ENCODE peak calls at places on chromosomes 1 and 21, in eight cellular contexts. One of them, this sample, is unnamed.

GRCh38 chr1:58919986-58920376 is 136.1 kb upstream of the JUN start:
- DNase-seq in Caco-2: no peak
- DNase-seq in HFF-Myc: no peak
- DNase-seq in pancreas: no peak
- DNase-seq in lung: no peak
- DNase-seq in RWPE1: no peak
- DNase-seq in suprapubic skin: no peak
- DNase-seq in tibial nerve: no peak
- DNase-seq in this sample: no peak

GRCh38 chr1:156390409-156391144 is 21.6 kb downstream of the RHBG start:
- DNase-seq in Caco-2: no peak
- DNase-seq in HFF-Myc: no peak
- DNase-seq in pancreas: no peak
- DNase-seq in lung: no peak
- DNase-seq in RWPE1: no peak
- DNase-seq in suprapubic skin: no peak
- DNase-seq in tibial nerve: no peak
- DNase-seq in this sample: no peak

GRCh38 chr1:119713039-119713537 is 1.4 kb downstream of the PHGDH start:
- DNase-seq in Caco-2: no peak
- DNase-seq in HFF-Myc: no peak
- DNase-seq in pancreas: no peak
- DNase-seq in lung: no peak
- DNase-seq in RWPE1: no peak
- DNase-seq in suprapubic skin: no peak
- DNase-seq in tibial nerve: no peak
- DNase-seq in this sample: no peak

GRCh38 chr21:42238185-42238934 is 19.4 kb downstream of the ABCG1 start:
- DNase-seq in Caco-2: no peak
- DNase-seq in HFF-Myc: no peak
- DNase-seq in pancreas: peak
- DNase-seq in lung: no peak
- DNase-seq in RWPE1: no peak
- DNase-seq in suprapubic skin: no peak
- DNase-seq in tibial nerve: no peak
- DNase-seq in this sample: no peak

GRCh38 chr21:44581158-44581557 is 754 bp upstream of the KRTAP10-5 start:
- DNase-seq in Caco-2: no peak
- DNase-seq in HFF-Myc: no peak
- DNase-seq in pancreas: no peak
- DNase-seq in lung: no peak
- DNase-seq in RWPE1: no peak
- DNase-seq in suprapubic skin: no peak
- DNase-seq in tibial nerve: no peak
- DNase-seq in this sample: no peak

GRCh38 chr1:30267856-30268255 is 455.5 kb downstream of the MATN1 start:
- DNase-seq in Caco-2: no peak
- DNase-seq in HFF-Myc: no peak
- DNase-seq in pancreas: no peak
- DNase-seq in lung: no peak
- DNase-seq in RWPE1: no peak
- DNase-seq in suprapubic skin: no peak
- DNase-seq in tibial nerve: no peak
- DNase-seq in this sample: peak

GRCh38 chr1:94668528-94668927 is 127.0 kb upstream of the F3 start:
- DNase-seq in Caco-2: no peak
- DNase-seq in HFF-Myc: no peak
- DNase-seq in pancreas: no peak
- DNase-seq in lung: peak
- DNase-seq in RWPE1: no peak
- DNase-seq in suprapubic skin: no peak
- DNase-seq in tibial nerve: no peak
- DNase-seq in this sample: no peak

GRCh38 chr1:157181790-157182189 is 43.6 kb upstream of the ETV3 start:
- DNase-seq in Caco-2: no peak
- DNase-seq in HFF-Myc: no peak
- DNase-seq in pancreas: no peak
- DNase-seq in lung: no peak
- DNase-seq in RWPE1: no peak
- DNase-seq in suprapubic skin: no peak
- DNase-seq in tibial nerve: no peak
- DNase-seq in this sample: no peak

GRCh38 chr1:103284270-103284669 is 175.9 kb upstream of the COL11A1 start:
- DNase-seq in Caco-2: no peak
- DNase-seq in HFF-Myc: no peak
- DNase-seq in pancreas: no peak
- DNase-seq in lung: no peak
- DNase-seq in RWPE1: no peak
- DNase-seq in suprapubic skin: no peak
- DNase-seq in tibial nerve: no peak
- DNase-seq in this sample: no peak

GRCh38 chr1:94856868-94857267 is 36.7 kb downstream of the SLC44A3 start:
- DNase-seq in Caco-2: no peak
- DNase-seq in HFF-Myc: no peak
- DNase-seq in pancreas: no peak
- DNase-seq in lung: no peak
- DNase-seq in RWPE1: no peak
- DNase-seq in suprapubic skin: no peak
- DNase-seq in tibial nerve: no peak
- DNase-seq in this sample: no peak

GRCh38 chr1:34781844-34782391 is 904 bp downstream of the GJB3 start:
- DNase-seq in Caco-2: no peak
- DNase-seq in HFF-Myc: no peak
- DNase-seq in pancreas: no peak
- DNase-seq in lung: no peak
- DNase-seq in RWPE1: peak
- DNase-seq in suprapubic skin: peak
- DNase-seq in tibial nerve: no peak
- DNase-seq in this sample: no peak

GRCh38 chr1:55154616-55155015 is 60.5 kb downstream of the USP24 start:
- DNase-seq in Caco-2: no peak
- DNase-seq in HFF-Myc: no peak
- DNase-seq in pancreas: no peak
- DNase-seq in lung: no peak
- DNase-seq in RWPE1: no peak
- DNase-seq in suprapubic skin: no peak
- DNase-seq in tibial nerve: no peak
- DNase-seq in this sample: no peak

GRCh38 chr1:22100168-22100567 is 42.7 kb downstream of the WNT4 start:
- DNase-seq in Caco-2: no peak
- DNase-seq in HFF-Myc: no peak
- DNase-seq in pancreas: no peak
- DNase-seq in lung: no peak
- DNase-seq in RWPE1: no peak
- DNase-seq in suprapubic skin: no peak
- DNase-seq in tibial nerve: no peak
- DNase-seq in this sample: no peak

GRCh38 chr1:170044187-170044586 is 30.3 kb downstream of the KIFAP3 start:
- DNase-seq in Caco-2: no peak
- DNase-seq in HFF-Myc: no peak
- DNase-seq in pancreas: no peak
- DNase-seq in lung: no peak
- DNase-seq in RWPE1: no peak
- DNase-seq in suprapubic skin: no peak
- DNase-seq in tibial nerve: no peak
- DNase-seq in this sample: no peak

GRCh38 chr1:21289700-21290545 is at the start of gene ECE1:
- DNase-seq in Caco-2: peak
- DNase-seq in HFF-Myc: no peak
- DNase-seq in pancreas: peak
- DNase-seq in lung: peak
- DNase-seq in RWPE1: peak
- DNase-seq in suprapubic skin: no peak
- DNase-seq in tibial nerve: no peak
- DNase-seq in this sample: no peak

GRCh38 chr1:71228727-71229371 is 148.0 kb upstream of the ZRANB2 start:
- DNase-seq in Caco-2: no peak
- DNase-seq in HFF-Myc: no peak
- DNase-seq in pancreas: no peak
- DNase-seq in lung: no peak
- DNase-seq in RWPE1: no peak
- DNase-seq in suprapubic skin: no peak
- DNase-seq in tibial nerve: no peak
- DNase-seq in this sample: no peak

GRCh38 chr1:174217787-174218574 is 58.7 kb downstream of the RABGAP1L start:
- DNase-seq in Caco-2: no peak
- DNase-seq in HFF-Myc: peak
- DNase-seq in pancreas: no peak
- DNase-seq in lung: no peak
- DNase-seq in RWPE1: no peak
- DNase-seq in suprapubic skin: no peak
- DNase-seq in tibial nerve: no peak
- DNase-seq in this sample: no peak

GRCh38 chr1:205410581-205411298 is 11.1 kb downstream of the LEMD1 start:
- DNase-seq in Caco-2: no peak
- DNase-seq in HFF-Myc: no peak
- DNase-seq in pancreas: no peak
- DNase-seq in lung: no peak
- DNase-seq in RWPE1: peak
- DNase-seq in suprapubic skin: no peak
- DNase-seq in tibial nerve: no peak
- DNase-seq in this sample: no peak

GRCh38 chr1:1434131-1434811 is 1.2 kb upstream of the VWA1 start:
- DNase-seq in Caco-2: no peak
- DNase-seq in HFF-Myc: no peak
- DNase-seq in pancreas: peak
- DNase-seq in lung: peak
- DNase-seq in RWPE1: no peak
- DNase-seq in suprapubic skin: no peak
- DNase-seq in tibial nerve: peak
- DNase-seq in this sample: no peak

GRCh38 chr1:201171063-201172036 is 17.1 kb upstream of the TMEM9 start:
- DNase-seq in Caco-2: peak
- DNase-seq in HFF-Myc: no peak
- DNase-seq in pancreas: peak
- DNase-seq in lung: no peak
- DNase-seq in RWPE1: no peak
- DNase-seq in suprapubic skin: peak
- DNase-seq in tibial nerve: no peak
- DNase-seq in this sample: no peak

GRCh38 chr1:94475232-94475631 is 57.0 kb downstream of the ABCD3 start:
- DNase-seq in Caco-2: no peak
- DNase-seq in HFF-Myc: no peak
- DNase-seq in pancreas: no peak
- DNase-seq in lung: no peak
- DNase-seq in RWPE1: no peak
- DNase-seq in suprapubic skin: no peak
- DNase-seq in tibial nerve: no peak
- DNase-seq in this sample: no peak

GRCh38 chr21:19489930-19490329 is 1086.3 kb upstream of the TMPRSS15 start:
- DNase-seq in Caco-2: no peak
- DNase-seq in HFF-Myc: no peak
- DNase-seq in pancreas: no peak
- DNase-seq in lung: no peak
- DNase-seq in RWPE1: no peak
- DNase-seq in suprapubic skin: no peak
- DNase-seq in tibial nerve: no peak
- DNase-seq in this sample: no peak

GRCh38 chr1:64823691-64824476 is 79.0 kb downstream of the RAVER2 start:
- DNase-seq in Caco-2: peak
- DNase-seq in HFF-Myc: peak
- DNase-seq in pancreas: peak
- DNase-seq in lung: peak
- DNase-seq in RWPE1: peak
- DNase-seq in suprapubic skin: no peak
- DNase-seq in tibial nerve: peak
- DNase-seq in this sample: no peak

GRCh38 chr1:227459326-227459841 is 104.0 kb upstream of the ZNF678 start:
- DNase-seq in Caco-2: no peak
- DNase-seq in HFF-Myc: no peak
- DNase-seq in pancreas: no peak
- DNase-seq in lung: no peak
- DNase-seq in RWPE1: no peak
- DNase-seq in suprapubic skin: no peak
- DNase-seq in tibial nerve: no peak
- DNase-seq in this sample: no peak

GRCh38 chr1:228085287-228085926 is 2.9 kb downstream of the ARF1 start:
- DNase-seq in Caco-2: peak
- DNase-seq in HFF-Myc: no peak
- DNase-seq in pancreas: no peak
- DNase-seq in lung: no peak
- DNase-seq in RWPE1: no peak
- DNase-seq in suprapubic skin: no peak
- DNase-seq in tibial nerve: no peak
- DNase-seq in this sample: peak

GRCh38 chr1:43729816-43730463 is 22.6 kb downstream of the ST3GAL3 start:
- DNase-seq in Caco-2: no peak
- DNase-seq in HFF-Myc: no peak
- DNase-seq in pancreas: no peak
- DNase-seq in lung: no peak
- DNase-seq in RWPE1: no peak
- DNase-seq in suprapubic skin: no peak
- DNase-seq in tibial nerve: no peak
- DNase-seq in this sample: no peak
- TF ChIP-seq CTCF in Caco-2: no peak
- TF ChIP-seq CTCF in HFF-Myc: no peak
- TF ChIP-seq CTCF in pancreas: no peak
- TF ChIP-seq CTCF in lung: no peak
- TF ChIP-seq CTCF in RWPE1: no peak
- TF ChIP-seq CTCF in suprapubic skin: no peak
- TF ChIP-seq CTCF in tibial nerve: no peak
- TF ChIP-seq CTCF in this sample: no peak

DNA sequence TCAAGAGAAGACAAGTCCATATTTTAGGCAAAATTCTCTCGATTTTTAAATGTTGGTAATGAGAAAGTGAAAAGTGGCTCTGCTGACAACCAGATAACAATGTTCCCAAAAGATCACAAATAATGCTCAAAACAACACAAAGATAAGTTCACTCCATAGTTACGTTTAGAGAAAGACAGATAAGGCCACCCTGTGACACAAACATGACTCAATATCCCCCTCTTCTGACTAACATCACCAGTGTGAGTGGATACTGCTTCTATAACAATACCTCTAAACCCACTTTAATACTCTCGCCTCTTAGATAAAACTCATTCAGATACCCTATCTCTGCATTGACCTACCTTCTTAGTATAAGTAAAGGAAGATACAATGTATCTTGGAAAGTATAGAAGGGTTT is 51.2 kb upstream of the RGS7 start:
- DNase-seq in Caco-2: no peak
- DNase-seq in HFF-Myc: no peak
- DNase-seq in pancreas: no peak
- DNase-seq in lung: no peak
- DNase-seq in RWPE1: peak
- DNase-seq in suprapubic skin: no peak
- DNase-seq in tibial nerve: no peak
- DNase-seq in this sample: no peak
- TF ChIP-seq CTCF in Caco-2: peak
- TF ChIP-seq CTCF in HFF-Myc: no peak
- TF ChIP-seq CTCF in pancreas: no peak
- TF ChIP-seq CTCF in lung: no peak
- TF ChIP-seq CTCF in RWPE1: no peak
- TF ChIP-seq CTCF in suprapubic skin: no peak
- TF ChIP-seq CTCF in tibial nerve: no peak
- TF ChIP-seq CTCF in this sample: peak

GRCh38 chr1:111556318-111557037 is 53.0 kb upstream of the ADORA3 start:
- DNase-seq in Caco-2: no peak
- DNase-seq in HFF-Myc: no peak
- DNase-seq in pancreas: no peak
- DNase-seq in lung: no peak
- DNase-seq in RWPE1: no peak
- DNase-seq in suprapubic skin: no peak
- DNase-seq in tibial nerve: no peak
- DNase-seq in this sample: no peak
- TF ChIP-seq CTCF in Caco-2: no peak
- TF ChIP-seq CTCF in HFF-Myc: no peak
- TF ChIP-seq CTCF in pancreas: no peak
- TF ChIP-seq CTCF in lung: no peak
- TF ChIP-seq CTCF in RWPE1: no peak
- TF ChIP-seq CTCF in suprapubic skin: no peak
- TF ChIP-seq CTCF in tibial nerve: no peak
- TF ChIP-seq CTCF in this sample: no peak

GRCh38 chr1:44035726-44036408 is 4.6 kb upstream of the SLC6A9 start:
- DNase-seq in Caco-2: no peak
- DNase-seq in HFF-Myc: no peak
- DNase-seq in pancreas: peak
- DNase-seq in lung: no peak
- DNase-seq in RWPE1: no peak
- DNase-seq in suprapubic skin: peak
- DNase-seq in tibial nerve: no peak
- DNase-seq in this sample: no peak
- TF ChIP-seq CTCF in Caco-2: no peak
- TF ChIP-seq CTCF in HFF-Myc: no peak
- TF ChIP-seq CTCF in pancreas: no peak
- TF ChIP-seq CTCF in lung: no peak
- TF ChIP-seq CTCF in RWPE1: no peak
- TF ChIP-seq CTCF in suprapubic skin: no peak
- TF ChIP-seq CTCF in tibial nerve: no peak
- TF ChIP-seq CTCF in this sample: no peak

This sample was measured in chondrocyte.